ENCODE peak calls at places on chromosome 16, in four cellular contexts. One of them, this sample, is unnamed.

GRCh38 chr16:67873435-67874146 is 739 bp downstream of the EDC4 start:
- DNase-seq in HCT116: no peak
- DNase-seq in GM23338: peak
- DNase-seq in stomach: no peak
- DNase-seq in this sample: no peak

GRCh38 chr16:50970221-50970620 is 180.8 kb downstream of the SALL1 start:
- DNase-seq in GM23338: no peak
- DNase-seq in HCT116: no peak
- DNase-seq in stomach: no peak
- DNase-seq in this sample: no peak

GRCh38 chr16:50183316-50183715 is 30.2 kb downstream of the TENT4B start:
- DNase-seq in HCT116: no peak
- DNase-seq in GM23338: no peak
- DNase-seq in stomach: no peak
- DNase-seq in this sample: no peak

GRCh38 chr16:87347932-87348615 is 30.9 kb upstream of the C16orf95 start:
- DNase-seq in GM23338: peak
- DNase-seq in HCT116: no peak
- DNase-seq in stomach: no peak
- DNase-seq in this sample: no peak

GRCh38 chr16:69818811-69819587 is 56.9 kb downstream of the WWP2 start:
- DNase-seq in GM23338: peak
- DNase-seq in HCT116: no peak
- DNase-seq in stomach: no peak
- DNase-seq in this sample: no peak

GRCh38 chr16:1981972-1982574 is 804 bp upstream of the NOXO1 start:
- DNase-seq in GM23338: no peak
- DNase-seq in stomach: no peak
- DNase-seq in HCT116: no peak
- DNase-seq in this sample: no peak

GRCh38 chr16:51815527-51815926 is 664.5 kb upstream of the SALL1 start:
- DNase-seq in HCT116: no peak
- DNase-seq in GM23338: no peak
- DNase-seq in stomach: no peak
- DNase-seq in this sample: no peak

GRCh38 chr16:52069866-52070265 is 477.1 kb downstream of the TOX3 start:
- DNase-seq in stomach: no peak
- DNase-seq in HCT116: no peak
- DNase-seq in GM23338: peak
- DNase-seq in this sample: no peak

GRCh38 chr16:65754799-65755691 is 611.4 kb upstream of the CDH5 start:
- DNase-seq in HCT116: no peak
- DNase-seq in GM23338: no peak
- DNase-seq in stomach: no peak
- DNase-seq in this sample: no peak

GRCh38 chr16:52552643-52553042 is 5.7 kb upstream of the TOX3 start:
- DNase-seq in GM23338: no peak
- DNase-seq in HCT116: no peak
- DNase-seq in stomach: no peak
- DNase-seq in this sample: no peak

GRCh38 chr16:3046506-3047386 is at the start of gene MMP25:
- DNase-seq in HCT116: no peak
- DNase-seq in GM23338: peak
- DNase-seq in stomach: no peak
- DNase-seq in this sample: peak

GRCh38 chr16:27431773-27432599 is 30.0 kb downstream of the IL21R start:
- DNase-seq in GM23338: no peak
- DNase-seq in HCT116: no peak
- DNase-seq in stomach: peak
- DNase-seq in this sample: peak

GRCh38 chr16:6541262-6541661 is 791.4 kb upstream of the RBFOX1 start:
- DNase-seq in stomach: no peak
- DNase-seq in GM23338: no peak
- DNase-seq in HCT116: no peak
- DNase-seq in this sample: no peak

GRCh38 chr16:57645691-57646387 is 17.4 kb downstream of the ADGRG1 start:
- DNase-seq in HCT116: no peak
- DNase-seq in GM23338: no peak
- DNase-seq in stomach: no peak
- DNase-seq in this sample: no peak

GRCh38 chr16:5504028-5504758 is 406.6 kb upstream of the EEF2KMT start:
- DNase-seq in HCT116: no peak
- DNase-seq in GM23338: no peak
- DNase-seq in stomach: peak
- DNase-seq in this sample: no peak

GRCh38 chr16:30491744-30492308 is 19.3 kb downstream of the ITGAL start:
- DNase-seq in HCT116: no peak
- DNase-seq in stomach: no peak
- DNase-seq in GM23338: no peak
- DNase-seq in this sample: no peak

GRCh38 chr16:19518423-19518822 is 3.5 kb downstream of the GDE1 start:
- DNase-seq in HCT116: no peak
- DNase-seq in GM23338: no peak
- DNase-seq in stomach: no peak
- DNase-seq in this sample: no peak

GRCh38 chr16:19005561-19006445 is 22.1 kb downstream of the TMC7 start:
- DNase-seq in stomach: peak
- DNase-seq in HCT116: peak
- DNase-seq in GM23338: peak
- DNase-seq in this sample: peak

GRCh38 chr16:1054660-1055556 is 17.6 kb upstream of the SSTR5 start:
- DNase-seq in GM23338: peak
- DNase-seq in HCT116: peak
- DNase-seq in stomach: peak
- DNase-seq in this sample: no peak

GRCh38 chr16:57071840-57072541 is 20.4 kb upstream of the CPNE2 start:
- DNase-seq in GM23338: no peak
- DNase-seq in HCT116: peak
- DNase-seq in stomach: no peak
- DNase-seq in this sample: no peak

GRCh38 chr16:25171390-25171789 is 45.4 kb upstream of the AQP8 start:
- DNase-seq in stomach: no peak
- DNase-seq in HCT116: no peak
- DNase-seq in GM23338: no peak
- DNase-seq in this sample: no peak

GRCh38 chr16:11229906-11230305 is 26.1 kb downstream of the SOCS1 start:
- DNase-seq in GM23338: no peak
- DNase-seq in stomach: peak
- DNase-seq in HCT116: no peak
- DNase-seq in this sample: no peak

GRCh38 chr16:11836653-11837244 is 14.6 kb downstream of the RSL1D1 start:
- DNase-seq in stomach: no peak
- DNase-seq in GM23338: peak
- DNase-seq in HCT116: no peak
- DNase-seq in this sample: peak

GRCh38 chr16:1430759-1431496 is at the start of gene PERCC1:
- DNase-seq in GM23338: no peak
- DNase-seq in HCT116: no peak
- DNase-seq in stomach: peak
- DNase-seq in this sample: no peak

GRCh38 chr16:2328428-2328827 is 12.1 kb downstream of the ABCA3 start:
- DNase-seq in stomach: no peak
- DNase-seq in GM23338: no peak
- DNase-seq in HCT116: no peak
- DNase-seq in this sample: no peak

GRCh38 chr16:49482690-49483089 is 109.1 kb downstream of the C16orf78 start:
- DNase-seq in stomach: no peak
- DNase-seq in HCT116: no peak
- DNase-seq in GM23338: no peak
- DNase-seq in this sample: peak

GRCh38 chr16:86990451-86990850 is 326.7 kb downstream of the C16orf95 start:
- DNase-seq in GM23338: no peak
- DNase-seq in stomach: no peak
- DNase-seq in HCT116: no peak
- DNase-seq in this sample: no peak

GRCh38 chr16:87445486-87445885 is 47.3 kb downstream of the ZCCHC14 start:
- DNase-seq in stomach: no peak
- DNase-seq in HCT116: no peak
- DNase-seq in GM23338: no peak
- DNase-seq in this sample: no peak

GRCh38 chr16:16007743-16008111 is 58.3 kb downstream of the ABCC1 start:
- DNase-seq in HCT116: no peak
- DNase-seq in GM23338: no peak
- DNase-seq in stomach: no peak
- DNase-seq in this sample: no peak

GRCh38 chr16:1169285-1170075 is 16.6 kb downstream of the CACNA1H start:
- DNase-seq in GM23338: no peak
- DNase-seq in HCT116: no peak
- DNase-seq in stomach: no peak
- DNase-seq in this sample: no peak

GRCh38 chr16:1772362-1772907 is at the start of gene EME2:
- DNase-seq in HCT116: no peak
- DNase-seq in GM23338: no peak
- DNase-seq in stomach: no peak
- DNase-seq in this sample: no peak

GRCh38 chr16:57611184-57611583 is 17.2 kb upstream of the ADGRG1 start:
- DNase-seq in stomach: no peak
- DNase-seq in GM23338: no peak
- DNase-seq in HCT116: no peak
- DNase-seq in this sample: no peak

GRCh38 chr16:54287018-54287757 is 601 bp upstream of the IRX3 start:
- DNase-seq in stomach: no peak
- DNase-seq in GM23338: peak
- DNase-seq in HCT116: peak
- DNase-seq in this sample: no peak
- TF ChIP-seq CTCF in stomach: no peak
- TF ChIP-seq CTCF in GM23338: no peak
- TF ChIP-seq CTCF in HCT116: no peak
- TF ChIP-seq CTCF in this sample: no peak

DNA sequence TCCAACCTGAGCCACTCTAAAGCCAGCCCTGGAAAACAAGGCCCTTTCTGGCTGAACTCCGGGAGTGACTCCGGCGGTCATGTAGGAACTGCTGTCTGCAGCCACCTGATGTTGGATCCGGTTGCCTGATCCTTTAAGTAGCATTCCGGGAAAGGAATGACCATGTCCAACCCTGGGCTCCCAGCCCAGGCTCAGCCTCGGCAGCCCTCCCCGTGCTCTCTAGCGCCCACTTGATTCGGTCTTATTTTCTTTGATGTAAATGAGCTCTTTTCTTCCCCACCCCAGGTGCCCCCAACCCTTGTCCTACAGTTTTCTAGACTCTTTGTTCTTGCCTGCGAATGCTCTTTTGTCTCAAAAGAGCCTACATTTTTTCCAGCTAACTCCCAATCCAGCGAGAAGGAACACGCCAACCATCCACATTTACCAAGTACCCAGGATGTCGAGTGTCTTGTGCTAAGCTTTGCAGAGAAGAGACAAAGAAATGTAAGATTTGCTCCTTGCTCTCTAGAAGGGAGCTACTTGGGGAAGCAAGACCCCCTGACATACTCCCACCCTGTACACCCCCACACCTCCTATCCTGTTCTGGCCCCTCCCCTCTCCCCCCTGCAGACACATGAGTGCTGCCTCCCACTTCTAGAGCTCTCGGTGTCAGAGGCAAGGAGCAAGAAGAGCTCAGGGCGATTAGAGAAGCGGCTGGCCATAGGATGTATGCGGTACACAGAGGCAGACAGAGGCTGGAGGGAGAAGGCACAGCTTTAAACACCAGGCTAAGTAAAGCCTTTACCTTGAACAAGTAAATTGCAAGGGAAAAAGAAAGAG is 53.8 kb downstream of the COG7 start:
- DNase-seq in HCT116: no peak
- DNase-seq in stomach: no peak
- DNase-seq in GM23338: peak
- DNase-seq in this sample: peak
- TF ChIP-seq POLR2AphosphoS5 in HCT116: no peak
- TF ChIP-seq POLR2AphosphoS5 in stomach: peak
- TF ChIP-seq POLR2AphosphoS5 in GM23338: no peak
- TF ChIP-seq POLR2AphosphoS5 in this sample: no peak

GRCh38 chr16:85674418-85674755 is 14.4 kb downstream of the GINS2 start:
- DNase-seq in GM23338: no peak
- DNase-seq in stomach: no peak
- DNase-seq in HCT116: no peak
- DNase-seq in this sample: no peak

GRCh38 chr16:85676466-85676865 is 12.3 kb downstream of the GINS2 start:
- DNase-seq in HCT116: no peak
- DNase-seq in GM23338: no peak
- DNase-seq in stomach: no peak
- DNase-seq in this sample: peak

GRCh38 chr16:85674828-85675227 is 13.9 kb downstream of the GINS2 start:
- DNase-seq in HCT116: no peak
- DNase-seq in GM23338: no peak
- DNase-seq in stomach: no peak
- DNase-seq in this sample: no peak

GRCh38 chr16:85673529-85674417 is 15.0 kb downstream of the GINS2 start:
- DNase-seq in HCT116: no peak
- DNase-seq in GM23338: no peak
- DNase-seq in stomach: peak
- DNase-seq in this sample: peak

DNA sequence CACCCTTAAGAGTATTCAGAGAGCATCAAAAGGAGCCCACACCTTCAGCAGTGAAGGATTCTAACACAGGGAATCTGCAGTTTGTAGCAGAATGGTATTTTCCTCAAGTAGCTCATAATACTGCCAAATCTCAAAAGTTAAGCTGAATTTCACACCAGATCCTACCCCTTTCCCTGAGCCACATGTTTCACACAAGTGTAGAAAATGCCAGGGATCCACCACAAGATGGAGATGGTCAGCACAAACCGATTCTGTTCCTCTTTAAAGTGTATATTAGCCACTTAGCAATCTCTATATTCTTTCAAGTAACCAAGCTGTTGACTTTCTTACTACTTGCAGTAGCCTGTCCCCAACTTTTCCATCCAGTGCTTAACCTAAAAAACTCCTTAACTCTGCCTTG is 13.2 kb downstream of the GINS2 start:
- DNase-seq in stomach: no peak
- DNase-seq in GM23338: peak
- DNase-seq in HCT116: no peak
- DNase-seq in this sample: no peak
- TF ChIP-seq CTCF in stomach: no peak
- TF ChIP-seq CTCF in GM23338: peak
- TF ChIP-seq CTCF in HCT116: peak
- TF ChIP-seq CTCF in this sample: peak

DNA sequence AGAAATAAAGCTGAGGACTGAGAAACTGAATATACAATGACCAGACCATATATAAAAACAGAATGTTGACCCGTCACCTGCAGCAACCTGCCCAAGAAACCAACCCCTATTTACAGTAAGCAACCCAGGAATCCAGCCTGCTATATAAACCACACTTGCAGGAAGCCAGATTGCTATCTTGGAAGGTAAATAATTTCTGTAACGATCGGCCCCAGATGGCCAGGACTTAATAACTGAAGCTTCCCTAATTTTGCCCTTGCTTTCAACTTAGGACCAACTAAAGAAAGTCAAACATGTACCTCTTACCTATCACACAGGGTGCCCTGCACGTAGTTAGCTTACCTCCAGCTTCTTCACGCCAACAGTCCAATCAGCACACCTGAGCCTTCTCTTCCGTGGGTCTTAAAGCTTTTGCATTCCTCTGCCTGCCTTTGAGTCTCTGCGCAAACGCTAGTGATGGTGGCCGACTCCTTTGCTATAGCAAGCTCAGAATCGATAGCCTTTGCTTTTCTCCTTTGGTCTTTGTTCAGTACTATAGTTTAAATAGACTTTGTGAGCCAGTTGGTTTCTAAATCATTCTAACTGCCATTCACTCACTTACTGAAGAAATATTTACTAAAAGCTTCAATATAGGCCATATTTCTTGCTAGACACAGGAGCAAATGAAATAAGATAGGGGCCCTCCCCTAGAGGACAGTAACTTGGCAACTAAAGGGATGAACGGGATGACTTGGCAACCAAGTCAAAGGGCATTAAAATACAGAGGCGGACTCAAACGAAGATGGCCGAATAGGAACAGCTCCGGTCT is 31.3 kb downstream of the MPHOSPH6 start:
- DNase-seq in GM23338: peak
- DNase-seq in HCT116: peak
- DNase-seq in stomach: no peak
- DNase-seq in this sample: no peak
- TF ChIP-seq POLR2AphosphoS5 in GM23338: no peak
- TF ChIP-seq POLR2AphosphoS5 in HCT116: no peak
- TF ChIP-seq POLR2AphosphoS5 in stomach: no peak
- TF ChIP-seq POLR2AphosphoS5 in this sample: no peak